ENCODE peak calls at places on chromosomes 6 and 20, in ten cellular contexts. T is AG09319; E is cardiac fibroblast; F is CD4-positive, alpha-beta T cell; Q is coronary artery; J is epithelial cell of esophagus; H is pancreas; C is right lobe of liver; S is mammary epithelial cell; D is GM12864. A is an unnamed sample.

GRCh38 chr20:5654557-5654956 is 95.6 kb upstream of the SHLD1 start:
- DNase-seq in T (no peak), E (peak; percentile 97), F (no peak), Q (no peak), J (peak; percentile 98), H (no peak), C (no peak), S (peak; percentile 98), D (no peak), A (no peak)

GRCh38 chr6:113015249-113015648 is 668.1 kb downstream of the RFPL4B start:
- DNase-seq in T (no peak), E (peak; percentile 88), F (no peak), Q (no peak), J (no peak), H (no peak), C (no peak), S (no peak), D (no peak), A (no peak)

GRCh38 chr6:126764696-126765095 is 353.8 kb upstream of the RSPO3 start:
- DNase-seq in T (no peak), E (no peak), F (no peak), Q (no peak), J (no peak), H (no peak), C (no peak), S (no peak), D (no peak), A (no peak)

GRCh38 chr6:48747471-48747870 is 636.5 kb upstream of the PTCHD4 start:
- DNase-seq in T (no peak), E (no peak), F (no peak), Q (no peak), J (peak; percentile 19), H (no peak), C (no peak), S (peak; percentile 27), D (no peak), A (no peak)

GRCh38 chr6:30847421-30847970 is 36.8 kb upstream of the DDR1 start:
- DNase-seq in T (no peak), E (no peak), F (no peak), Q (no peak), J (no peak), H (no peak), C (no peak), S (no peak), D (no peak), A (no peak)

GRCh38 chr6:12354499-12354898 is 64.3 kb downstream of the EDN1 start:
- DNase-seq in T (no peak), E (peak; percentile 98), F (no peak), Q (peak; percentile 84), J (peak; percentile 96), H (no peak), C (no peak), S (peak; percentile 82), D (no peak), A (no peak)

GRCh38 chr6:161245363-161245762 is 28.5 kb downstream of the AGPAT4 start:
- DNase-seq in T (no peak), E (no peak), F (no peak), Q (peak; percentile 21), J (no peak), H (no peak), C (no peak), S (no peak), D (no peak), A (no peak)

GRCh38 chr6:15327271-15327670 is 81.4 kb downstream of the JARID2 start:
- DNase-seq in T (no peak), E (peak; percentile 29), F (peak; percentile 40), Q (no peak), J (peak; percentile 18), H (no peak), C (no peak), S (no peak), D (no peak), A (no peak)

GRCh38 chr20:8318999-8319614 is 187.0 kb downstream of the PLCB1 start:
- DNase-seq in T (no peak), E (no peak), F (no peak), Q (no peak), J (no peak), H (no peak), C (no peak), S (no peak), D (no peak), A (no peak)

GRCh38 chr20:20498081-20498861 is 130.4 kb downstream of the INSM1 start:
- DNase-seq in T (no peak), E (no peak), F (no peak), Q (no peak), J (no peak), H (no peak), C (no peak), S (no peak), D (no peak), A (no peak)

GRCh38 chr6:53837875-53838806 is 43.3 kb downstream of the LRRC1 start:
- DNase-seq in T (no peak), E (peak; percentile 25), F (no peak), Q (no peak), J (no peak), H (no peak), C (no peak), S (no peak), D (no peak), A (no peak)

GRCh38 chr20:59812286-59813125 is 120.9 kb downstream of the SYCP2 start:
- DNase-seq in T (no peak), E (no peak), F (no peak), Q (peak; percentile 45), J (no peak), H (no peak), C (no peak), S (no peak), D (no peak), A (peak; percentile 35)

GRCh38 chr20:36035720-36036119 is 67.3 kb downstream of the CNBD2 start:
- DNase-seq in T (no peak), E (no peak), F (no peak), Q (no peak), J (peak; percentile 95), H (no peak), C (no peak), S (peak; percentile 95), D (no peak), A (no peak)

GRCh38 chr6:56849876-56850275 is 105.0 kb upstream of the BEND6 start:
- DNase-seq in T (no peak), E (peak; percentile 80), F (no peak), Q (no peak), J (peak; percentile 28), H (no peak), C (no peak), S (peak; percentile 44), D (no peak), A (no peak)

GRCh38 chr6:74731204-74731603 is 474.6 kb downstream of the COL12A1 start:
- DNase-seq in T (no peak), E (peak; percentile 64), F (no peak), Q (no peak), J (peak; percentile 58), H (no peak), C (no peak), S (peak; percentile 59), D (no peak), A (no peak)

GRCh38 chr6:144585217-144585814 is 300.2 kb downstream of the UTRN start:
- DNase-seq in T (no peak), E (peak; percentile 67), F (no peak), Q (no peak), J (peak; percentile 59), H (no peak), C (no peak), S (peak; percentile 25), D (no peak), A (no peak)

GRCh38 chr6:2917065-2917464 is 14.0 kb upstream of the SERPINB9 start:
- DNase-seq in T (no peak), E (no peak), F (no peak), Q (no peak), J (no peak), H (no peak), C (peak; percentile 11), S (no peak), D (no peak), A (no peak)
- TF ChIP-seq CTCF in T (no peak), E (peak; percentile 0), F (no peak), Q (no peak), J (no peak), H (no peak), C (no peak), S (no peak), D (peak; percentile 22), A (peak; percentile 25)

DNA sequence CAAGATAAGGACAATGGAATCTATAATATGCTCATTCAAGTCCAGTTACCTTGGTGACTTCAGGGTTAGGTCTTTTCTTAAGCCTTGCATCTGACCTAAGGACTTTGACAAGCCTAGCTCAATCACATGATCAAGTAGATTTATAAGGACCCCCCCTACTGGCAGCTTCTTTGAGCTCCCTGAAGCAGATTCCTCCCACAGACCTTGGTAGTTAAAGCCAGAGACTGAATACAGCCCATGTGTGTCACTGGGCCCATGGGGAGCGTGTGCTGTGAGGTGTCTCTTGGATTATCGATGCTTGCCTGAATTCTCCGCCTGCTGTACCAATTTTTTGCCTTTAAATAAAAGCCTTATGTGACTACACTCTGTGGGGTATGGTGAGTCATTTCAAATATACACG is 372.7 kb upstream of the RGS17 start:
- DNase-seq in T (no peak), E (no peak), F (no peak), Q (no peak), J (peak; percentile 14), H (no peak), C (no peak), S (no peak), D (no peak), A (no peak)
- TF ChIP-seq CTCF in T (no peak), E (no peak), F (no peak), Q (no peak), J (peak; percentile 7), H (no peak), C (no peak), S (no peak), D (peak; percentile 19), A (no peak)

DNA sequence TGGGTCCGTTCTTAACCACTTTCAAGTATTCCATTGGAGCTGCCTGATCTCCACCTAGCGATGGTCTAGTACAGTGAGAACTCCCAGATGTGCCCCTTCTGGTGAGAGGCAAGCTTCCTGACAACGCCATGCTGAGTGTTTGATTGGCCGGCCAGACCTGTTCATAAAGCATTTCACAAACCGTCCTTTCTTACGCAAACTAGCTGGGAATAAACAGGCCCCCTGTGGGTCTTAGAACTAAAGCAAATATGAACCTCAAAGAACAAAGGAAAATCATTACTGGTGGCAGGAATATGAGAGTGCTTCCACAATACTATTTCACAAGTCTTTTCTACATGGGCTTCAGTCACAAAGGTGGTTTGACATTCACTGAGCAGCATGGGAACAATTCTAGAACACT is 15.6 kb upstream of the GCNT2 start:
- DNase-seq in T (no peak), E (no peak), F (no peak), Q (no peak), J (peak; percentile 35), H (no peak), C (no peak), S (no peak), D (no peak), A (no peak)
- TF ChIP-seq CTCF in T (no peak), E (no peak), F (no peak), Q (no peak), J (no peak), H (no peak), C (no peak), S (no peak), D (no peak), A (no peak)

GRCh38 chr20:23106271-23106851 is 20.2 kb upstream of the CD93 start:
- DNase-seq in T (no peak), E (peak; percentile 62), F (no peak), Q (no peak), J (peak; percentile 34), H (no peak), C (no peak), S (no peak), D (no peak), A (peak; percentile 79)
- TF ChIP-seq CTCF in T (no peak), E (peak; percentile 12), F (no peak), Q (no peak), J (peak; percentile 25), H (no peak), C (peak; percentile 5), S (no peak), D (no peak), A (peak; percentile 18)

A was measured in spleen.